ENCODE peak calls at places on chromosomes 12 and 14, in eight cellular contexts. F, Q, A, Y, O, P, V and L are unnamed samples.

GRCh38 chr14:32078794-32079663 is 1.9 kb downstream of the ARHGAP5 start:
- DNase-seq in F (no peak), Q (no peak), A (no peak), Y (no peak), O (peak; percentile 69), P (no peak), V (no peak), L (no peak)

GRCh38 chr12:128120035-128120434 is 146.9 kb upstream of the TMEM132C start:
- DNase-seq in F (no peak), Q (no peak), A (no peak), Y (no peak), O (no peak), P (no peak), V (no peak), L (no peak)

GRCh38 chr14:61923348-61923747 is 161.1 kb downstream of the SNAPC1 start:
- DNase-seq in F (no peak), Q (peak; percentile 46), A (no peak), Y (no peak), O (no peak), P (no peak), V (no peak), L (no peak)

GRCh38 chr14:75232597-75232996 is 46.0 kb upstream of the FOS start:
- DNase-seq in F (no peak), Q (no peak), A (no peak), Y (no peak), O (no peak), P (no peak), V (no peak), L (no peak)

GRCh38 chr14:36238666-36239363 is 62.3 kb upstream of the PTCSC3 start:
- DNase-seq in F (no peak), Q (no peak), A (no peak), Y (no peak), O (no peak), P (no peak), V (no peak), L (no peak)

GRCh38 chr12:31860401-31860800 is 98.8 kb upstream of the RESF1 start:
- DNase-seq in F (no peak), Q (no peak), A (no peak), Y (no peak), O (no peak), P (no peak), V (no peak), L (no peak)

GRCh38 chr12:111291357-111291756 is 77.5 kb downstream of the PHETA1 start:
- DNase-seq in F (no peak), Q (no peak), A (no peak), Y (no peak), O (no peak), P (no peak), V (no peak), L (no peak)

GRCh38 chr12:100295764-100296555 is 29.0 kb downstream of the SCYL2 start:
- DNase-seq in F (no peak), Q (no peak), A (no peak), Y (no peak), O (no peak), P (no peak), V (no peak), L (no peak)

GRCh38 chr12:124365726-124366430 is 71.0 kb downstream of the RFLNA start:
- DNase-seq in F (no peak), Q (no peak), A (no peak), Y (no peak), O (no peak), P (no peak), V (no peak), L (no peak)

GRCh38 chr14:35085441-35085840 is 36.3 kb downstream of the PPP2R3C start:
- DNase-seq in F (no peak), Q (no peak), A (no peak), Y (no peak), O (no peak), P (no peak), V (no peak), L (no peak)

GRCh38 chr12:88750867-88751543 is 170.7 kb upstream of the KITLG start:
- DNase-seq in F (no peak), Q (no peak), A (no peak), Y (no peak), O (no peak), P (no peak), V (no peak), L (no peak)

GRCh38 chr14:99995700-99996356 is 69.4 kb upstream of the EVL start:
- DNase-seq in F (peak; percentile 58), Q (peak; percentile 93), A (peak; percentile 36), Y (peak; percentile 45), O (peak; percentile 54), P (no peak), V (peak; percentile 71), L (peak; percentile 77)

GRCh38 chr12:67305544-67305943 is 36.4 kb downstream of the CAND1 start:
- DNase-seq in F (no peak), Q (no peak), A (no peak), Y (no peak), O (no peak), P (no peak), V (no peak), L (no peak)

GRCh38 chr14:53249059-53249458 is 95.9 kb upstream of the DDHD1 start:
- DNase-seq in F (no peak), Q (no peak), A (no peak), Y (no peak), O (no peak), P (no peak), V (no peak), L (no peak)

GRCh38 chr14:96162741-96163140 is 41.9 kb upstream of the BDKRB2 start:
- DNase-seq in F (no peak), Q (no peak), A (no peak), Y (no peak), O (no peak), P (no peak), V (peak; percentile 11), L (peak; percentile 2)

DNA sequence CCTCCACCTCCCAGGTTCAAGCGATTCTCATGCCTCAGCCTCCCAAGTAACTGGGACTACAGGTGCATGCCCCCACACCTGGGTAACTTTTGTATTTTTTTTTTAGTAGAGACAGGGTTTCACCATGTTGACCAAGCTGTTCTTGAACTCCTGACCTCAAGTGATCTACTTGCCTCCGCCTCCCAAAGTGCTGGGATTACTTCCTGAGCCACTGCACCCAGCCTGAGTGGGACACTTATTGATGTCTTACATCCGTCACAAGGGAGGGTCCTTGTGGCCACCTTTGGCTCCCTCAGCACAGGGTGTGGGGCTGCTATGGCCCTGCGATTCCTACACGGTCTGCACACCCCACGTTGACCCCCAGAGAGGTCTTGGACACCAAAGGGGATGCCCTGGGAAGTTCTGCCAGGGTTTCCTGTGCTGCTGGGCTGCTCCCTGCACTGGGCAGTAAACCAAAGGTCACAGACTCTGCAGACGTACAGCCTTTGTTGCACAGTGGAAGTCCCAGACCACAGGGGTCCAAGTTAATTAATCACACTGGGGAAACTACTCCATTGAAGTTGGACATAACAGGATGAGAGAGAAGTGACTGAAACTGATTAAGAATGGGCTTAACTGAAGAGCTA is 95.7 kb downstream of the SAMD4A start:
- DNase-seq in F (no peak), Q (no peak), A (no peak), Y (no peak), O (no peak), P (no peak), V (no peak), L (no peak)
- TF ChIP-seq POLR2AphosphoS5 in F (no peak), Q (no peak), A (no peak), Y (no peak), O (no peak), P (no peak), V (no peak), L (no peak)

DNA sequence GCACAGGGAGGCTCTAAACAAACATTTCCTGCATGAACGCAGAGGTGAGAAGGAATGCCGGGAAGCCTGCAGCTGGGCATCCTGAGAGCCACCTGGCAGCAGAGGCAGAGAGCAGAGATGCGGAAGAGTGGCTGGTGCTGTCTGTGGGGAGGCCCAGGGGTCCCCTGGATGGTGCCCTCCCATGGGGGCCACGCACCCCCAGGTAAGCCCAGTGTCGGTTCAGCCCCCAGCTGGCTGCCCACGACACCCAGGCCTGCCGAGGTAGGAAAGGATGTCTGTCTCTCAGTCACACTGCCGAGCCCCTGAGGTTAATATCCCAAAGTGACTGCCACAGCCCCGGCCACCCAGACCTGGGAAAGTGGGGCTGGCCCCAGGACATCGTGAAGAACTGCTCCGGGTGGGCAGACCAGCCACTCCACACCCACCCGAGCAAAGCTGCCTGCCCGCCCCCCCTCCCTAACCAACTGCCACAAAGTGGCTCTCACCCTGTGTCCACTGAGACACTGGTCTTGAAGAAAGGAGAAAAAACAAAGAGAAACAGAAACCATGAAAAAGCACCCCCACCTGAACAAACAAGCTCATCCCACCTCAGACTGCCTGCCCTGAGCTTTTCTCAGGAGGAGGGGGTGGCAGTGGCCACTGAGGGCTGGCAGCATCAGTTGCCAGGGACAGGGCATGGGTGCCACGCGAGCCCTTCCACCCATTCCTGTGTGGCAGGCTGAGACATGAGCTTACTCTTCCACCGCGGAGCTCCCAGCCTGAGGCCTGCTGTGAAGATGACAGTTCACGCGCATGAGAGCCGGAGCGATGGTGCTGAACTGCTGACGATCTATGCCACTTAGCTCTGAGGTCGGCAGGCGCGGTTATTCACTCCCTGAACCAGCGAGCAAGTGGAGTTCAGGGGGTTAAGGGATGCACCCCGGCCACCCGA is 40.8 kb downstream of the CCDC88C start:
- DNase-seq in F (no peak), Q (no peak), A (no peak), Y (no peak), O (no peak), P (no peak), V (no peak), L (no peak)
- TF ChIP-seq POLR2AphosphoS5 in F (no peak), Q (no peak), A (no peak), Y (no peak), O (no peak), P (no peak), V (no peak), L (no peak)

DNA sequence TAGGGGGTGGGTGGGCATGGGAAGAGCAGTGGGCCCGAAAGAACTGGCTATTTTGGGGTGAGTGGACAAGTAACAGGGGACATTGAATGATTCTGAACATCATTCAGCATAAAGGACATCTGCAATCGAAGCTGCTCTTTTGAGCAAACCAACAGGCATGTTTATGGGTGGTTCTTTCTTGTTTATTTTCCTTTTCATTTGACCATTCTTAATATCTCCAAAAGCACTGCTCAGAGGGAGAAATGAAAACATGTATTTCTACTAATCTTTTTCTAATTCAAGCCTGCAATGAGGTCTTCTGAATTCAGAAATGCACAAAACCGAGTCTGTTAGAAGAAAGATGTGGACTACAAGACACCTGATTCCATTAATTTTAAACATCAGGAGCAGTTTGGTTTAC is 54.0 kb downstream of the NUAK1 start:
- DNase-seq in F (no peak), Q (no peak), A (no peak), Y (no peak), O (no peak), P (no peak), V (no peak), L (no peak)
- TF ChIP-seq POLR2AphosphoS5 in F (no peak), Q (no peak), A (no peak), Y (no peak), O (no peak), P (no peak), V (no peak), L (no peak)

DNA sequence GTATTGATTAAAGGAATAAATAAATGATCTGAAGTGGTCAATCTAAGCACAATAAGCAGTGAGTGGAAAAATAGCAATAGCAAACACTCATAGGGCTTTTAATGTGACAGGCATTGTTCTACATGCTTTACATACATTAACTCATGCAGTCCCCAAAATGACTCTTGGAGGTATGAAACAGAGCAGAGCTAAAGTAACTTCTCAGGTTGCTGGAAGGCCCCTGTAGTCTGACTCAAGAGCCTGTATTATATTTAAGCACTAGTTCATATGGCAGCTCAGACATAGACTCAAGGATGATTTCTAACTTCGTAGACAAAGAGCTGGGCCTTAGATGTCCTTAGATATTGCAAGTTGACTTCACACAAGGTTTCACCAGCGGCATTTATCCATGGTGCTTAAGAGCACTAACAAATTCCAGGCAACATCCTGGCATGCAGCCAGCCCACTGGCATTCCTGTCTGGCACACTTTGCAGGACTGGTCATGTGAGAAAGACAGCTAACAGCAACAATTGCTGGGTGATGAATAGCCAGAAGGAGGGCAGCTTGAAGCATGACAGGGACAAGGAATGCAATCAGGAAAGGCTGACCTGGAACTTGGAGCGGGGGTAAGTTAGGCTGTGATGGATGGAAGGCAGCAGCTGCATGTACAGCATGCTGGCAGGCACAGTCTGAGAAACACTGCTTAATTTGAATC is 22.9 kb upstream of the KTN1 start:
- DNase-seq in F (peak; percentile 95), Q (no peak), A (no peak), Y (no peak), O (peak; percentile 38), P (no peak), V (peak; percentile 85), L (peak; percentile 89)
- TF ChIP-seq POLR2AphosphoS5 in F (peak; percentile 35), Q (no peak), A (no peak), Y (no peak), O (no peak), P (no peak), V (peak; percentile 75), L (no peak)